ENCODE peak calls at places on chromosomes 4 and X, in ten cellular contexts. W is activated CD8-positive, alpha-beta T cell treated with anti-CD3 and anti-CD28 coated beads, Interleukin-2, amount 10 ng/mL, durations not matched to agents 7 days and 5 days; L is hypothalamus; A is sciatic nerve; Q is left lung; J is HCEC 1CT; H is NCI-H460; T is posterior vena cava; S is NB4; U is NCI-H1105. I is an unnamed sample.
A peak's percentile ranks its signal among the peaks of the same experiment; 100 is the strongest.

GRCh38 chr4:110532901-110533589 is 57.1 kb downstream of the ENPEP start:
- DNase-seq in W (no peak), L (no peak), A (no peak), Q (no peak), J (peak; percentile 15), H (no peak), T (no peak), S (no peak), U (no peak), I (no peak)

GRCh38 chr4:183840311-183840710 is 64.8 kb upstream of the STOX2 start:
- DNase-seq in W (peak; percentile 74), L (peak; percentile 58), A (peak; percentile 93), Q (no peak), J (peak; percentile 44), H (peak; percentile 76), T (peak; percentile 90), S (peak; percentile 75), U (peak; percentile 54), I (peak; percentile 59)

GRCh38 chr4:26576171-26576829 is 7.6 kb upstream of the TBC1D19 start:
- DNase-seq in W (no peak), L (no peak), A (no peak), Q (no peak), J (peak; percentile 38), H (peak; percentile 49), T (no peak), S (no peak), U (no peak), I (no peak)

GRCh38 chrX:148552775-148553174 is 52.4 kb downstream of the AFF2 start:
- DNase-seq in W (no peak), L (no peak), A (no peak), Q (no peak), J (no peak), H (no peak), T (no peak), S (peak; percentile 9), U (no peak), I (no peak)

GRCh38 chr4:168584321-168584771 is 87.5 kb downstream of the PALLD start:
- DNase-seq in W (no peak), L (no peak), A (no peak), Q (no peak), J (peak; percentile 66), H (no peak), T (no peak), S (no peak), U (no peak), I (no peak)

GRCh38 chr4:154049457-154050181 is 260.7 kb upstream of the SFRP2 start:
- DNase-seq in W (no peak), L (no peak), A (no peak), Q (no peak), J (peak; percentile 22), H (no peak), T (no peak), S (peak; percentile 27), U (no peak), I (no peak)

GRCh38 chr4:54784188-54784671 is 126.5 kb downstream of the KIT start:
- DNase-seq in W (no peak), L (peak; percentile 53), A (peak; percentile 84), Q (no peak), J (peak; percentile 93), H (no peak), T (peak; percentile 93), S (no peak), U (no peak), I (peak; percentile 69)

GRCh38 chrX:71909956-71910355 is 689 bp upstream of the NHSL2 start:
- DNase-seq in W (no peak), L (no peak), A (peak; percentile 70), Q (no peak), J (peak; percentile 5), H (no peak), T (no peak), S (no peak), U (no peak), I (no peak)

GRCh38 chr4:150501019-150501727 is 80.8 kb upstream of the MAB21L2 start:
- DNase-seq in W (no peak), L (no peak), A (no peak), Q (no peak), J (peak; percentile 84), H (peak; percentile 17), T (no peak), S (peak; percentile 66), U (no peak), I (no peak)

GRCh38 chr4:108988514-108989195 is 225.8 kb upstream of the ETNPPL start:
- DNase-seq in W (no peak), L (no peak), A (no peak), Q (no peak), J (peak; percentile 24), H (no peak), T (no peak), S (no peak), U (no peak), I (no peak)

GRCh38 chr4:22369901-22370562 is 145.8 kb downstream of the ADGRA3 start:
- DNase-seq in W (no peak), L (no peak), A (no peak), Q (peak; percentile 50), J (no peak), H (no peak), T (no peak), S (no peak), U (no peak), I (no peak)

GRCh38 chr4:151644625-151645024 is 116.2 kb downstream of the GATB start:
- DNase-seq in W (no peak), L (no peak), A (no peak), Q (no peak), J (no peak), H (peak; percentile 7), T (no peak), S (peak; percentile 51), U (no peak), I (no peak)

GRCh38 chr4:4386296-4386735 is 586 bp upstream of the NSG1 start:
- DNase-seq in W (peak; percentile 53), L (no peak), A (no peak), Q (no peak), J (no peak), H (no peak), T (peak; percentile 70), S (no peak), U (peak; percentile 22), I (peak; percentile 16)